ENCODE peak calls at places on chromosomes 5 and 9, in nine cellular contexts. T is ascending aorta, W is right lobe of liver, S is HCT116, A is PC-9, Q is cardiac muscle cell, G is uterus, F is heart left ventricle, B is fibroblast of lung. I is an unnamed sample.

GRCh38 chr5:96977228-96977627 is 41.3 kb downstream of the LNPEP start:
- DNase-seq in A (no peak), Q (no peak), S (no peak), T (no peak), W (no peak), B (no peak), G (no peak), F (no peak), I (no peak)

GRCh38 chr5:1959911-1960581 is 77.3 kb upstream of the IRX4 start:
- DNase-seq in G (no peak), F (no peak), T (no peak), S (no peak), A (no peak), B (no peak), W (no peak), Q (no peak), I (no peak)

GRCh38 chr9:36036780-36037579 is at the start of gene RECK:
- DNase-seq in A (peak; percentile 69), W (peak; percentile 87), B (peak; percentile 81), F (peak; percentile 91), T (peak; percentile 97), S (peak; percentile 37), G (peak; percentile 89), Q (peak; percentile 87), I (peak; percentile 90)

GRCh38 chr5:120108586-120109254 is 355.4 kb upstream of the PRR16 start:
- DNase-seq in B (no peak), W (no peak), F (no peak), Q (peak; percentile 22), T (no peak), G (no peak), A (no peak), S (no peak), I (no peak)

GRCh38 chr9:96478829-96479371 is 28.9 kb downstream of the HABP4 start:
- DNase-seq in S (no peak), A (no peak), Q (peak; percentile 56), W (no peak), G (no peak), F (no peak), T (no peak), B (peak; percentile 75), I (no peak)

GRCh38 chr9:94801242-94801641 is 74.7 kb downstream of the AOPEP start:
- DNase-seq in B (peak; percentile 58), G (no peak), A (no peak), T (no peak), W (no peak), S (no peak), Q (no peak), F (no peak), I (no peak)

GRCh38 chr5:96662725-96663513 is 743 bp downstream of the CAST start:
- DNase-seq in T (peak; percentile 97), A (peak; percentile 96), B (peak; percentile 87), G (peak; percentile 96), S (peak; percentile 81), W (peak; percentile 97), F (peak; percentile 94), Q (peak; percentile 92), I (peak; percentile 94)

GRCh38 chr9:12817702-12818101 is 42.9 kb downstream of the LURAP1L start:
- DNase-seq in Q (no peak), W (peak; percentile 86), A (peak; percentile 41), S (peak; percentile 57), F (no peak), G (no peak), B (peak; percentile 75), T (no peak), I (no peak)

GRCh38 chr9:109865521-109865920 is 85.5 kb downstream of the PALM2AKAP2 start:
- DNase-seq in B (no peak), T (no peak), Q (no peak), S (no peak), F (no peak), W (no peak), G (no peak), A (no peak), I (no peak)

GRCh38 chr5:167898361-167899042 is 392.9 kb upstream of the WWC1 start:
- DNase-seq in Q (no peak), F (no peak), A (no peak), T (no peak), S (no peak), G (no peak), B (no peak), W (no peak), I (no peak)

GRCh38 chr5:891837-892389 is 688 bp downstream of the BRD9 start:
- DNase-seq in Q (peak; percentile 30), G (no peak), W (no peak), F (no peak), A (peak; percentile 48), S (no peak), B (peak; percentile 28), T (no peak), I (no peak)

GRCh38 chr9:98075332-98075805 is 18.8 kb downstream of the NANS start:
- DNase-seq in G (no peak), W (no peak), T (no peak), S (peak; percentile 40), Q (peak; percentile 78), A (no peak), B (peak; percentile 76), F (no peak), I (no peak)

GRCh38 chr5:6404129-6404528 is 25.8 kb upstream of the MED10 start:
- DNase-seq in T (no peak), Q (peak; percentile 7), A (no peak), S (no peak), W (no peak), B (peak; percentile 40), F (no peak), G (no peak), I (no peak)

GRCh38 chr5:76615759-76616158 is 7.4 kb downstream of the F2RL2 start:
- DNase-seq in W (no peak), G (no peak), Q (no peak), S (no peak), T (no peak), B (peak; percentile 38), F (no peak), A (no peak), I (no peak)

GRCh38 chr5:81302596-81302995 is 1.2 kb downstream of the ZCCHC9 start:
- DNase-seq in W (no peak), G (no peak), A (no peak), S (no peak), B (peak; percentile 40), F (no peak), T (no peak), Q (no peak), I (no peak)

GRCh38 chr5:81303563-81303962 is 2.2 kb downstream of the ZCCHC9 start:
- DNase-seq in A (no peak), W (no peak), B (peak; percentile 78), T (no peak), G (no peak), F (no peak), S (no peak), Q (no peak), I (no peak)

GRCh38 chr5:81297531-81297930 is 3.9 kb upstream of the ZCCHC9 start:
- DNase-seq in S (no peak), G (no peak), B (no peak), T (no peak), Q (no peak), W (no peak), F (no peak), A (no peak), I (no peak)

GRCh38 chr5:81305783-81306182 is 4.4 kb downstream of the ZCCHC9 start:
- DNase-seq in F (no peak), G (no peak), B (no peak), Q (no peak), W (no peak), T (no peak), A (no peak), S (no peak), I (no peak)

GRCh38 chr5:81301221-81302015 is at the start of gene ZCCHC9:
- DNase-seq in G (peak; percentile 92), S (peak; percentile 90), B (peak; percentile 96), W (peak; percentile 96), A (peak; percentile 83), F (peak; percentile 96), T (peak; percentile 96), Q (peak; percentile 97), I (peak; percentile 93)
- TF ChIP-seq CTCF in G (peak; percentile 24), S (no peak), B (peak; percentile 32), W (peak; percentile 28), A (no peak), F (peak; percentile 55), T (no peak), Q (peak; percentile 26), I (peak; percentile 25)

GRCh38 chr5:8953911-8954310 is 592.0 kb downstream of the SEMA5A start:
- DNase-seq in F (no peak), B (no peak), Q (no peak), A (no peak), T (no peak), S (no peak), W (no peak), G (no peak), I (no peak)
- H3K9me3 ChIP-seq in F (peaks cover 5% of the 10 kb centered on the region), B (no peaks in the 10 kb centered on the region), Q (no peaks in the 10 kb centered on the region), A (no peaks in the 10 kb centered on the region), T (no peaks in the 10 kb centered on the region), S (peaks cover 31% of the 10 kb centered on the region), W (no peaks in the 10 kb centered on the region), G (no peaks in the 10 kb centered on the region), I (no peaks in the 10 kb centered on the region)

DNA sequence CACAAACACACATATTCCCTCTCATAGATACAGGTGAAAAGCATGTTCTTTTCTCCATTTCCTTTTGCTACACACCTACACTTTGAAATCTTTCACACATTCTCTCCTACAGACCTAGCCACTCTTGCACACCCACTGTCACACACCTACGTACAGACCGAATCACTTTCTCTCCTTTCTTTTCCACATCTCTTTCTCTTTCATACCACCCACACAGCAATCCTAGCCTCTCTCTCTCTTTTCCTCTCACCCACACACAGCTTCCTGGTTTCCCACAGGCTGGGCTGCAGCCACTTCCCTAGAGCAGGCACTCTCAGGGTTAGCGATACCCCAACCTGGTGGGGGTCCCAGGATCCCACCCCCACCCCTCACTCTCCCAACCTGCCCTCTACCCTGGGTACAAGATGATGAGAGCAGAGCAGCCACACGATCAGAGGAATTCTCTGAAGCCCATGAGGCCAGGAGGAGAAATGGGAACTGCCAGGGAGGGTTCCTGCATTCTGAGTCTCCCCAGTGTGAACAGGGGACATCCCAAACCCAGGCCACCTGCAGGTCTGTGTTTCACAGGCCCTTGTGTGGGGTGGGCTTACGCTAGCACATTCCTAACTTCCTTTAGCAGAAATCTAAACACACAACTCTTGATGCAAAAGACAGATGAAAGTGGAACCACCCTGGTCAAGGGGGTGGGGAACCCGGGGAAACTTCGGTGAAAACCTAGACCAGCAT is 17.1 kb upstream of the SYNPO start:
- DNase-seq in T (no peak), S (no peak), G (no peak), F (no peak), Q (no peak), A (no peak), W (no peak), B (no peak), I (no peak)
- H3K4me3 ChIP-seq in T (peak overlapping the region; percentile 14), S (no peak overlapping the region), G (no peak overlapping the region), F (no peak overlapping the region), Q (no peak overlapping the region), A (no peak overlapping the region), W (no peak overlapping the region), B (no peak overlapping the region), I (peak overlapping the region; percentile 76)

DNA sequence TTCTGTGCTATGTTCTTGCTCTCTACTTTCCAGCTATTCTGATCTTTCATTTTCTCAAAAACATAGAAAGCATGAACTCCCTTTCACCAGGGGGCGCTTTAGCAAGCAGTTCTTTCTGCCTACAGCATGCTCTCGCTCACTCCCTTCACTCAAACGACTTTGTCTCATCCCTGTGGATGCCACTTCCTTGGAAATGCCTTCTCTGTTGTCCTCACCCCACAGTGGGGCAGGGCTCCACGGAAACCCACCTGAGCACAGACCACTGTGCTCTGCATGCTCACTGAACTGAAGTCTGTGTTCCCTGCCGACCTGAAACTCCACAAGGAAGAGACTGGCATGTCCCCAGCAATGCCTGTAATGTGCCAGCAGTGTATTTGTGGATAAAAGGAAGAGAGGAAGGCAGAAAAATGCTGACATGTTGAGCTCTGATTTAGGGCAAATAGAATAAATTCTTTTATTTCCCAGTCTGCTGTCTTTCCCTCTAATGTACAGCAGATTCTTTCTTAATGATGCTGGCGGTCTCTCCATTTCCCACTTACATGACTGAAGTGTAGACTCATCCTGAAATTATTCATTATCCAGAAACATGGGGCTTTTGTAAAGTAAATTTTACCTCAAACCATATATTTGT is 4.9 kb upstream of the ROR2 start:
- DNase-seq in A (peak; percentile 16), G (peak; percentile 44), B (peak; percentile 88), S (peak; percentile 54), T (no peak), Q (peak; percentile 80), W (peak; percentile 60), F (no peak), I (no peak)
- TF ChIP-seq CTCF in A (peak; percentile 66), G (peak; percentile 72), B (peak; percentile 88), S (peak; percentile 84), T (no peak), Q (peak; percentile 88), W (peak; percentile 43), F (peak; percentile 63), I (peak; percentile 44)

I was measured in heart right ventricle.